ENCODE peak calls at places on chromosome 20, in ten cellular contexts. T is RKO; G is stimulated activated CD8-positive, alpha-beta memory T cell treated with anti-CD3 and anti-CD28 coated beads, Interleukin-7, amount 100 ng/mL, for 4 hours; S is ovary; C is amniotic stem cell; I is NCI-H2029; F is activated CD8-positive, alpha-beta T cell treated with anti-CD3 and anti-CD28 coated beads, Interleukin-2, amount 10 ng/mL, durations not matched to agents 7 days and 5 days; J is naive thymus-derived CD8-positive, alpha-beta T cell; U is activated naive CD8-positive, alpha-beta T cell treated with anti-CD3 and anti-CD28 coated beads, Interleukin-2, amount 50 U/mL, for 24 hours; A is left ventricle myocardium inferior. V is an unnamed sample.

GRCh38 chr20:32091888-32092346 is 17.6 kb upstream of the TM9SF4 start:
- DNase-seq in T (peak), G (peak), S (peak), C (peak), I (peak), F (peak), J (peak), U (peak), A (peak), V (peak)

GRCh38 chr20:59145926-59146800 is 17.5 kb upstream of the ZNF831 start:
- DNase-seq in T (no peak), G (peak), S (no peak), C (no peak), I (no peak), F (peak), J (peak), U (peak), A (no peak), V (no peak)

GRCh38 chr20:41391587-41392001 is 25.0 kb upstream of the EMILIN3 start:
- DNase-seq in T (no peak), G (no peak), S (no peak), C (no peak), I (no peak), F (no peak), J (no peak), U (no peak), A (no peak), V (no peak)

GRCh38 chr20:37194616-37195015 is 15.3 kb upstream of the MROH8 start:
- DNase-seq in T (no peak), G (no peak), S (no peak), C (no peak), I (no peak), F (no peak), J (no peak), U (no peak), A (no peak), V (peak)

GRCh38 chr20:3068986-3069900 is 2.2 kb upstream of the OXT start:
- DNase-seq in T (peak), G (no peak), S (no peak), C (no peak), I (peak), F (peak), J (peak), U (no peak), A (no peak), V (no peak)

GRCh38 chr20:53408728-53409157 is 184.9 kb downstream of the ZNF217 start:
- DNase-seq in T (no peak), G (no peak), S (no peak), C (no peak), I (peak), F (no peak), J (no peak), U (no peak), A (no peak), V (no peak)

GRCh38 chr20:20520776-20521175 is 152.9 kb downstream of the INSM1 start:
- DNase-seq in T (peak), G (no peak), S (no peak), C (no peak), I (no peak), F (no peak), J (no peak), U (no peak), A (no peak), V (no peak)

GRCh38 chr20:46128310-46129151 is 10.4 kb downstream of the CD40 start:
- DNase-seq in T (no peak), G (no peak), S (no peak), C (no peak), I (no peak), F (no peak), J (no peak), U (no peak), A (no peak), V (peak)

GRCh38 chr20:21981179-21981578 is 275.7 kb downstream of the PAX1 start:
- DNase-seq in T (no peak), G (no peak), S (no peak), C (no peak), I (no peak), F (no peak), J (no peak), U (no peak), A (no peak), V (no peak)

GRCh38 chr20:64050261-64051032 is 1.0 kb upstream of the SOX18 start:
- DNase-seq in T (no peak), G (no peak), S (no peak), C (no peak), I (no peak), F (no peak), J (no peak), U (no peak), A (no peak), V (no peak)

GRCh38 chr20:24590193-24590982 is 121.0 kb downstream of the SYNDIG1 start:
- DNase-seq in T (no peak), G (no peak), S (no peak), C (no peak), I (no peak), F (no peak), J (no peak), U (no peak), A (no peak), V (no peak)

GRCh38 chr20:25277051-25277801 is 29.3 kb downstream of the PYGB start:
- DNase-seq in T (no peak), G (no peak), S (peak), C (no peak), I (peak), F (no peak), J (no peak), U (no peak), A (peak), V (no peak)

GRCh38 chr20:8749986-8750385 is 318.9 kb upstream of the PLCB4 start:
- DNase-seq in T (peak), G (no peak), S (no peak), C (no peak), I (no peak), F (no peak), J (no peak), U (no peak), A (no peak), V (no peak)

GRCh38 chr20:32990426-32990825 is 13.8 kb downstream of the SUN5 start:
- DNase-seq in T (no peak), G (no peak), S (no peak), C (no peak), I (no peak), F (no peak), J (no peak), U (no peak), A (no peak), V (no peak)

GRCh38 chr20:10572853-10573252 is 100.9 kb downstream of the JAG1 start:
- DNase-seq in T (no peak), G (no peak), S (no peak), C (no peak), I (no peak), F (no peak), J (no peak), U (no peak), A (no peak), V (no peak)

GRCh38 chr20:7152071-7152470 is 384.6 kb downstream of the BMP2 start:
- DNase-seq in T (no peak), G (no peak), S (no peak), C (no peak), I (no peak), F (no peak), J (no peak), U (no peak), A (no peak), V (no peak)

GRCh38 chr20:53708129-53708968 is 114.7 kb upstream of the ZNF217 start:
- DNase-seq in T (no peak), G (no peak), S (no peak), C (no peak), I (no peak), F (peak), J (peak), U (peak), A (no peak), V (no peak)

GRCh38 chr20:43916073-43916874 is 1.6 kb downstream of the TOX2 start:
- DNase-seq in T (no peak), G (no peak), S (no peak), C (no peak), I (no peak), F (no peak), J (no peak), U (peak), A (no peak), V (peak)

GRCh38 chr20:43963233-43963632 is 48.6 kb downstream of the TOX2 start:
- DNase-seq in T (no peak), G (no peak), S (no peak), C (no peak), I (no peak), F (no peak), J (no peak), U (no peak), A (no peak), V (no peak)

GRCh38 chr20:16476032-16476431 is 97.2 kb downstream of the KIF16B start:
- DNase-seq in T (peak), G (no peak), S (no peak), C (no peak), I (peak), F (no peak), J (no peak), U (no peak), A (no peak), V (peak)

GRCh38 chr20:44863661-44864060 is 21.8 kb upstream of the YWHAB start:
- DNase-seq in T (no peak), G (no peak), S (no peak), C (no peak), I (no peak), F (no peak), J (no peak), U (no peak), A (no peak), V (no peak)

GRCh38 chr20:36259177-36259835 is 23.0 kb downstream of the AAR2 start:
- DNase-seq in T (no peak), G (no peak), S (no peak), C (no peak), I (no peak), F (no peak), J (no peak), U (no peak), A (no peak), V (no peak)

V was measured in lung microvascular endothelial cell.